ENCODE peak calls at places on chromosomes 16 and 17, in four cellular contexts. V is IMR-90, W is endothelial cell of umbilical vein, E is keratinocyte. G is an unnamed sample.

GRCh38 chr16:72952404-72953301 is 95.3 kb downstream of the ZFHX3 start:
- DNase-seq in W (no peak), V (peak; percentile 89), E (no peak), G (no peak)

GRCh38 chr17:7177954-7178477 is 1.2 kb downstream of the ASGR1 start:
- DNase-seq in W (peak; percentile 51), E (no peak), V (peak; percentile 71), G (peak; percentile 28)

GRCh38 chr17:45780921-45781320 is 3.2 kb upstream of the CRHR1 start:
- DNase-seq in W (no peak), V (no peak), E (no peak), G (no peak)

GRCh38 chr16:782766-783403 is 5.3 kb downstream of the RPUSD1 start:
- DNase-seq in W (no peak), E (no peak), V (no peak), G (no peak)

GRCh38 chr16:66935319-66936011 is at the start of gene CES2:
- DNase-seq in E (peak; percentile 57), W (peak; percentile 35), V (peak; percentile 29), G (peak; percentile 31)

GRCh38 chr16:81973737-81974136 is 37.5 kb downstream of the SDR42E1 start:
- DNase-seq in V (no peak), E (no peak), W (no peak), G (no peak)

GRCh38 chr16:4373356-4373908 is 1.8 kb downstream of the VASN start:
- DNase-seq in E (no peak), V (no peak), W (no peak), G (no peak)

GRCh38 chr17:80475949-80476876 is at the start of gene NPTX1:
- DNase-seq in V (no peak), E (no peak), W (peak; percentile 16), G (no peak)

GRCh38 chr17:20073056-20073979 is 64.2 kb downstream of the SPECC1 start:
- DNase-seq in V (peak; percentile 10), E (no peak), W (no peak), G (no peak)

GRCh38 chr17:2060681-2061440 is 6.0 kb downstream of the HIC1 start:
- DNase-seq in V (no peak), W (no peak), E (no peak), G (no peak)

GRCh38 chr17:63946440-63947363 is 14.6 kb upstream of the CD79B start:
- DNase-seq in E (no peak), V (peak; percentile 13), W (peak; percentile 23), G (peak; percentile 77)

GRCh38 chr17:48001187-48001586 is 30.3 kb downstream of the CDK5RAP3 start:
- DNase-seq in V (peak; percentile 20), W (no peak), E (no peak), G (no peak)

GRCh38 chr16:67857547-67858233 is 10.2 kb upstream of the CENPT start:
- DNase-seq in W (peak; percentile 89), V (peak; percentile 92), E (no peak), G (peak; percentile 76)

GRCh38 chr16:10743227-10743609 is 424 bp upstream of the NUBP1 start:
- DNase-seq in V (no peak), E (no peak), W (no peak), G (no peak)

GRCh38 chr16:10738231-10739077 is 5.2 kb upstream of the NUBP1 start:
- DNase-seq in V (peak; percentile 78), E (peak; percentile 36), W (peak; percentile 24), G (peak; percentile 64)

GRCh38 chr16:10740000-10740844 is 3.4 kb upstream of the NUBP1 start:
- DNase-seq in V (no peak), W (no peak), E (no peak), G (no peak)

GRCh38 chr16:10741844-10742243 is 1.8 kb upstream of the NUBP1 start:
- DNase-seq in E (no peak), V (peak; percentile 36), W (no peak), G (peak; percentile 27)

DNA sequence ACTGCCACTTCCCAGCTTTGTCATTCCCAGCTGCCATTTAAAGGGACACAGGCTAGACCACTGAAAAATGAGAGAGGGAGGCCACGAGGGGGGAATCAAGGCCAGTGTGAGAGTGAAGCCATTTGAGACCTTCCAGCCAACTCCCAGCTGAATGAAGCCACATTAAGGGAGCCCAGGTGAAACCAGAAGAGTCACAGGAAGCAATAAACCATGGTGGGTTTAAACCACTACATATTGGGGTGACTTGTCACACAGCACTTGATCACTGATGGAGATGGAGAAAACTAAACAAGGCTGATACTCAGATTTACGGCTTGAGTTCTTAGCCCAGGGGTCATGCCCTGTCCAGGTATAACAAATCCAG is 2.8 kb upstream of the NUBP1 start:
- DNase-seq in E (no peak), W (no peak), V (no peak), G (no peak)
- H3K9me1 ChIP-seq in E (no peaks in the 10 kb centered on the region), W (no peaks in the 10 kb centered on the region), V (peaks cover 4% of the 10 kb centered on the region), G (no peaks in the 10 kb centered on the region)

DNA sequence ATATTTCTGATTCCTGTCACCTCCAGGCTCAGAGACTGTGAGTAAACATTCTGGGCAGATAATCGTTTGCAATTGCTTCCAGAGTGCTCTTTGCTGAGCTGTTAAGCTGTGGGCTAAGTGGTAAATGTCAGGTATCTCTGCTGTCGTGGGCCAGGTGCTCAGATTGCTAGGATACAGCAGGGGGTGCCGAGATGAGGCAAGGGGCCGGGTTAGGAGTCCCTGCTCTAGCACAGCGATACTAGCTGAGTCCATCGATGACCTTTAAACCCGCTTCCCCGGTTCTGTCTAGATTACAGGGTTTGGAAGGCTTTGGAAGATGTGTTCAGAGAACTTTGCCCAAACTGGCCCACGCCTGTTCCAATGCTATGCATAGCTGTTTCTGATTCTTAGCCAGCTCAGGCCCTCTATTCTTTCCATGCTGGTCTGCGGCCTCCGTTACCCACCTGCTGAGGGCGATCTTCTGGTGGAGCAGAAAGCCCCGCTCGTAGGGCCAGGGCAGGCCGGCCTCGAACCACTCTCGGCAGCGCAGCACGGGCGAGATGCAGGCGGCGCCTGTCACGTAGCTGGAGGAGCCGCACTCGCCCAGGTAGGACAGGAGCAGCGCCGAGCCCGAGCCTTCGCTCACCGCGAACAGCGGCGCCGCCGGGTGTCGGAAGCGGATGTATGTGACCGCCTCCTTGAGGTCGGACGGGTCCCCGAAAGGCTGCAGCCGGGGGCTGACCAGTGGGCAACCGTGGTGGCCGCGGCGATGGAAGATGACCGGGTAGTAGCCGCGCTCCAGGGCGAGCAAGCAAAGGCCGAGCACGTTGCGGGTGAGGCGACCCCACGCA is 979 bp downstream of the ABHD15 start:
- DNase-seq in V (no peak), E (no peak), W (peak; percentile 25), G (no peak)
- H3K9me1 ChIP-seq in V (peaks cover 2% of the 10 kb centered on the region), E (no peaks in the 10 kb centered on the region), W (no peaks in the 10 kb centered on the region), G (no peaks in the 10 kb centered on the region)

GRCh38 chr16:20984019-20984418 is 83.4 kb downstream of the LYRM1 start:
- DNase-seq in E (no peak), W (no peak), V (no peak), G (no peak)

GRCh38 chr16:20987049-20987448 is 86.5 kb downstream of the LYRM1 start:
- DNase-seq in W (no peak), E (no peak), V (no peak), G (no peak)
- H3K9me1 ChIP-seq in W (no peaks in the 10 kb centered on the region), E (no peaks in the 10 kb centered on the region), V (no peaks in the 10 kb centered on the region), G (no peaks in the 10 kb centered on the region)

GRCh38 chr16:14548933-14549788 is 80.9 kb downstream of the PARN start:
- DNase-seq in W (peak; percentile 44), E (no peak), V (no peak), G (no peak)

GRCh38 chr16:14549789-14550153 is 80.3 kb downstream of the PARN start:
- DNase-seq in E (no peak), W (peak; percentile 16), V (no peak), G (no peak)

GRCh38 chr16:14539631-14540030 is 90.4 kb downstream of the PARN start:
- DNase-seq in E (no peak), V (peak; percentile 62), W (no peak), G (no peak)

DNA sequence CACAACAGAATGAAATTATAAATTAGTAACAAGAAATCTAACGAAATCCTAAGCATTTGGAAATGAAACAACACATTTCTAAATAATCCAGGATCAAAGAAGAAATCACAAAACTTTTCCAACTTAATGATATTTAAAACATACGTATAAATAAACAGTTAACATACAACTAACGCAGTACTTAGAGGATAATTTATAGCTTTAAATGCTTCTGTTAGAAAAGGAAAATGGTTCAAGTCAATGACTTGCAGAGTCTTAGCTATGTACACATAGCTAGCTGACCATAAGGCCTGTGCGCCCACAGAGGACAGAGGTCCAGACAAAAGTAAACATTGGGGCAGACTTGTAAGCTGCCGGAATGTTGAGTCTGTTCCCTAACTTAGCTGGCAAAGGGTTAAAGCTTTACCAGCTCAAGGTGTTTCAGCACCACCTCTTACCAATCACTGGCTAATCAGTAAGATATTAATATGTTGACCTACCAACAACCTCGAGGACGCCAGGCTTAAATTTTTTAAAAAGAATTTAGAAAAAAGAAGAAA is 84.6 kb downstream of the PARN start:
- DNase-seq in E (no peak), V (no peak), W (no peak), G (no peak)
- H3K9me1 ChIP-seq in E (no peaks in the 10 kb centered on the region), V (peaks cover 7% of the 10 kb centered on the region), W (no peaks in the 10 kb centered on the region), G (no peaks in the 10 kb centered on the region)

DNA sequence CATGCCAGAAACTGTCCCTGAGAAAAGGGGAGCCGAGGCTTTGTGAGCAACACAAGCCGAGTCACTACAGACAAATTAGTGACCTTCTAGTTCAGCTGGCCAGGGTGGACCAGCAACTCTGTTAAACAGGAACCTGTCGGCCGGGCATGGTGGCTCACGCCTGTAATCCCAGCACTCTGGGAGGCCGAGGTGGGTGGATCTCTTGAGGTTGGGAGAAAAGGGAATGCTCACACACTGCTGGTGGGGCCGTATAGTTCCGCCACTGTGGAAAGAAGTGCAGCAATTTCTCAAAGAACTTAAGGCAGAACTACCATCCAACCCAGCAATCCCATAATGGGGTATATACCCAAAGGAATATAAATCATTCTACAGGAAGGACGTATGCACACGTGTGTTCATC is 67.8 kb downstream of the C16orf95 start:
- DNase-seq in V (no peak), E (no peak), W (no peak), G (no peak)
- H3K9me1 ChIP-seq in V (no peaks in the 10 kb centered on the region), E (no peaks in the 10 kb centered on the region), W (no peaks in the 10 kb centered on the region), G (no peaks in the 10 kb centered on the region)

DNA sequence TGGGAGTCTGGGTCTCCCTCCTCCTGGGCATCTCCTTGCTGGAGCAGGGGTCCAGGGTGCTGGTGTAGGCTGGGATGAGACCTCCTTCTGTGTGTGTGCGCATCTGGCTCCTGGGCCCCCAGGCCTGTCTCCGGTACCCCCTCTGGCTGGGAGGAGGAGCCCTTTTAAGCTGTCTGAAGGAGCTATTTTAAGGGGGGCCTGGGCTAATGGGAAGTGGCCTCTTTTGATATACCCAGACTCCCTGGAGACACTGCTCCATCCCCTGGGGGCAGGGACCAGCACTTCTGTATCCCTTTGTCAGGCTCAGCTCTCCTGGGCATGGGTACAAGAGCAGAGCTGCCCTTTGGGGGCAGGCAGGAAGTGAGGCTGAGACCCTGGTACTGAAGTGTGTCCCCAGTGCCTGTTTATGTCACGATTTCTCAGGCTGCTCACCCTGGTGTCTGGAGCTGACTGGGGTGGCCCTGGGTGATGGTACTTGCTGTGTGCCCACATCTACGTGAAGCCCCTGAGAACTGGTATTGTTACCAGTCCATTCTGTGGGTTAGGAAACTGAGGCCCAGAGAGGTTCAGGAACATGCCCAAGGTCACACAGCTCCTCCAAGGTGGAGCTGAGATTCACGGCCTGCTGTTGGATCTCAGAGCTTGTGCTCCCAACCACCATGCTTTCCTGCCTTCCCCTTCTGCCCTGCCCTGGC is 6.5 kb downstream of the ADCY7 start:
- DNase-seq in V (no peak), W (no peak), E (no peak), G (no peak)
- H3K9me1 ChIP-seq in V (no peaks in the 10 kb centered on the region), W (no peaks in the 10 kb centered on the region), E (no peaks in the 10 kb centered on the region), G (peaks cover 3% of the 10 kb centered on the region)

DNA sequence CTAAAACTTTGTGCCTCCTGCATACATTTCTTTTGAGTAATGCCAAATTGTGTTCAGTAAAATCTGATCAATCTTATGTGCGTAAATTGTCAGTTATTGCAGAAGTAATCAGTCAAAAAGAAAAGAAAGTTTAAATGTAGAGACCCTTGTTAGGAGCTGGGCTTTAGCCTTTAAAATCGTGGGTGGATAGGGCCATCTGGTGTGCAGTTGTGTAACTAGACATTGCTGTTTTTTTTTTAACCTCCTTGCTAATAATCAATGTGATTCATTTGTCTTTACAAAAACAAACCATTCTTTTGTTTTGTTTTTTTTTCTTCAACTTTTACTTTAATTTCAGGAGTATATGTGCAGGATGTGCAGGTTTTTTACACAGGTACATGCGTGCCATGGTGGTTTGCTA is 5.3 kb upstream of the WWOX start:
- DNase-seq in V (no peak), E (no peak), W (no peak), G (no peak)
- H3K9me1 ChIP-seq in V (no peaks in the 10 kb centered on the region), E (no peaks in the 10 kb centered on the region), W (no peaks in the 10 kb centered on the region), G (no peaks in the 10 kb centered on the region)